ENCODE peak calls at places on chromosomes 2 and 18, in five cellular contexts. P is right atrium auricular region, C is brain microvascular endothelial cell, M is esophagus squamous epithelium, Z is tibial nerve. V is an unnamed sample.

GRCh38 chr18:43805646-43806194 is 528.4 kb upstream of the SYT4 start:
- DNase-seq in P (no peak), C (no peak), M (no peak), Z (no peak), V (no peak)

GRCh38 chr2:119010336-119010735 is 68.3 kb downstream of the MARCO start:
- DNase-seq in P (no peak), C (no peak), M (no peak), Z (no peak), V (peak)

GRCh38 chr2:188601927-188602326 is 310.3 kb downstream of the GULP1 start:
- DNase-seq in P (no peak), C (no peak), M (no peak), Z (no peak), V (no peak)

GRCh38 chr2:45821558-45822271 is 170.2 kb downstream of the PRKCE start:
- DNase-seq in P (no peak), C (peak), M (no peak), Z (peak), V (no peak)

GRCh38 chr2:2992622-2993021 is 385.0 kb downstream of the EIPR1 start:
- DNase-seq in P (no peak), C (no peak), M (no peak), Z (no peak), V (no peak)

GRCh38 chr2:127664065-127664894 is 11.1 kb downstream of the LIMS2 start:
- DNase-seq in P (no peak), C (no peak), M (no peak), Z (no peak), V (no peak)

GRCh38 chr18:79525556-79526467 is 130.1 kb downstream of the NFATC1 start:
- DNase-seq in P (peak), C (no peak), M (no peak), Z (peak), V (no peak)

GRCh38 chr2:240460781-240461431 is 25.4 kb downstream of the GPC1 start:
- DNase-seq in P (no peak), C (no peak), M (no peak), Z (peak), V (no peak)

GRCh38 chr18:3046216-3046808 is 33.4 kb upstream of the LPIN2 start:
- DNase-seq in P (no peak), C (no peak), M (no peak), Z (no peak), V (no peak)

GRCh38 chr2:20496069-20496468 is 49.2 kb downstream of the RHOB start:
- DNase-seq in P (no peak), C (peak), M (no peak), Z (no peak), V (no peak)

GRCh38 chr2:238528953-238529781 is 102.4 kb downstream of the ASB1 start:
- DNase-seq in P (no peak), C (peak), M (no peak), Z (no peak), V (no peak)

GRCh38 chr18:35619468-35619867 is 37.9 kb downstream of the GALNT1 start:
- DNase-seq in P (no peak), C (no peak), M (no peak), Z (no peak), V (no peak)

GRCh38 chr2:100766806-100767205 is 53.1 kb upstream of the NPAS2 start:
- DNase-seq in P (no peak), C (no peak), M (no peak), Z (no peak), V (no peak)

GRCh38 chr2:197883354-197884032 is 79.1 kb downstream of the PLCL1 start:
- DNase-seq in P (no peak), C (peak), M (no peak), Z (no peak), V (no peak)

GRCh38 chr18:79786781-79787526 is 10.8 kb upstream of the KCNG2 start:
- DNase-seq in P (no peak), C (no peak), M (no peak), Z (no peak), V (no peak)

GRCh38 chr2:175063741-175064140 is 58.6 kb upstream of the CHN1 start:
- DNase-seq in P (no peak), C (no peak), M (no peak), Z (no peak), V (no peak)

GRCh38 chr2:120347387-120348010 is 1.6 kb downstream of the INHBB start:
- DNase-seq in P (no peak), C (no peak), M (no peak), Z (no peak), V (no peak)
- H3K4me3 ChIP-seq in P (peak), C (no peak), M (peak), Z (peak), V (peak)

GRCh38 chr2:65070172-65070830 is 14.1 kb downstream of the CEP68 start:
- DNase-seq in P (no peak), C (no peak), M (no peak), Z (no peak), V (no peak)
- TF ChIP-seq CTCF in P (no peak), C (peak), M (no peak), Z (no peak), V (no peak)

GRCh38 chr2:73985318-73986084 is 791 bp downstream of the TET3 start:
- DNase-seq in P (no peak), C (no peak), M (no peak), Z (no peak), V (no peak)
- H3K4me3 ChIP-seq in P (peak), C (peak), M (peak), Z (peak), V (peak)

DNA sequence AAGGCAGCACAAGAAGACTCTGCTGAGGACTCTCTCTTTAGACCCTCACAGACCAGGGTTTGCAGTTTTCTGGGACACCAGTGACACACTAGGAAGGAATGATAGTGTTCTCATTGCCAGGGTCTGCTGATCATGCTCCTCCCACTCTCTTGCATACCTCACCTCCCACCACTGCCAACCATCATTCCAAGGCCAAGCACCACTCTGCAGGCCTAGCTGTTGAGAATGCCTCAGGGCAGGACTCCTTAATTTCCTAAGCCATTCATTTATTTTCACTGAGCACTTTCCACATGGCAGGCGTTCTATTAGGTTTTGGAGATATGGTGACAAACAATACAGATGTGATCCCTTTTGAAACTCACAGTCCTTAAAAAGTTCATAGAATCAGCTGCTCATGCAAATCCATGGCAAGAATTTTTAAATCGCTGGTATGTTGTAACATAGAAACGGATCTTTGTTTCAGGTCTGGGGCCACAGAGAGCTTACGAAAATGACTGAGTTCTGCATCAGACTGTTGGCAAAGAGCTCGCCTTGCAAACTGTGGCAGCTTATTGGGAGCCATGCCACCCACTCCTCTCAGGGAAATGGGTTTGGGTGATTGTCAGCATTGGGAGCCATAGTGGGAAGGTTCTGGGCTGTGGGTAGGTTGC is 78.5 kb downstream of the XDH start:
- DNase-seq in P (peak), C (peak), M (no peak), Z (no peak), V (no peak)
- TF ChIP-seq CTCF in P (no peak), C (no peak), M (no peak), Z (no peak), V (no peak)